ENCODE peak calls at places on chromosomes 12 and 14, in eight cellular contexts. One of them, this sample, is unnamed.

GRCh38 chr12:96233941-96234461 is 39.8 kb downstream of the ELK3 start:
- DNase-seq in breast epithelium: peak; percentile 83
- DNase-seq in endothelial cell of umbilical vein: peak; percentile 56
- DNase-seq in prostate gland: peak; percentile 77
- DNase-seq in stomach: peak; percentile 55
- DNase-seq in HCT116: no peak
- DNase-seq in suprapubic skin: peak; percentile 96
- DNase-seq in spleen: peak; percentile 75
- DNase-seq in this sample: no peak

GRCh38 chr12:106138646-106139421 is at the start of gene NUAK1:
- DNase-seq in spleen: no peak
- DNase-seq in suprapubic skin: peak; percentile 83
- DNase-seq in breast epithelium: no peak
- DNase-seq in HCT116: no peak
- DNase-seq in stomach: peak; percentile 54
- DNase-seq in endothelial cell of umbilical vein: peak; percentile 86
- DNase-seq in prostate gland: peak; percentile 76
- DNase-seq in this sample: no peak

GRCh38 chr14:61153914-61154545 is 127.1 kb downstream of the TMEM30B start:
- DNase-seq in breast epithelium: no peak
- DNase-seq in HCT116: no peak
- DNase-seq in suprapubic skin: no peak
- DNase-seq in prostate gland: peak; percentile 28
- DNase-seq in endothelial cell of umbilical vein: no peak
- DNase-seq in spleen: no peak
- DNase-seq in stomach: no peak
- DNase-seq in this sample: no peak

GRCh38 chr12:53575502-53576264 is 50.5 kb downstream of the ATF7 start:
- DNase-seq in endothelial cell of umbilical vein: no peak
- DNase-seq in suprapubic skin: no peak
- DNase-seq in stomach: no peak
- DNase-seq in spleen: no peak
- DNase-seq in prostate gland: peak; percentile 24
- DNase-seq in HCT116: no peak
- DNase-seq in breast epithelium: no peak
- DNase-seq in this sample: peak; percentile 76

GRCh38 chr12:80937391-80938238 is at the start of gene LIN7A:
- DNase-seq in breast epithelium: no peak
- DNase-seq in HCT116: no peak
- DNase-seq in endothelial cell of umbilical vein: peak; percentile 38
- DNase-seq in spleen: peak; percentile 78
- DNase-seq in stomach: peak; percentile 27
- DNase-seq in suprapubic skin: no peak
- DNase-seq in prostate gland: peak; percentile 23
- DNase-seq in this sample: no peak

GRCh38 chr12:51905507-51906438 is 1.5 kb upstream of the ACVRL1 start:
- DNase-seq in spleen: no peak
- DNase-seq in prostate gland: no peak
- DNase-seq in stomach: peak; percentile 52
- DNase-seq in HCT116: no peak
- DNase-seq in breast epithelium: no peak
- DNase-seq in suprapubic skin: peak; percentile 97
- DNase-seq in endothelial cell of umbilical vein: peak; percentile 90
- DNase-seq in this sample: no peak

GRCh38 chr12:130514149-130514551 is 176.5 kb downstream of the PIWIL1 start:
- DNase-seq in prostate gland: no peak
- DNase-seq in stomach: no peak
- DNase-seq in HCT116: no peak
- DNase-seq in spleen: no peak
- DNase-seq in endothelial cell of umbilical vein: no peak
- DNase-seq in breast epithelium: no peak
- DNase-seq in suprapubic skin: no peak
- DNase-seq in this sample: no peak

GRCh38 chr12:54596526-54596946 is 8.1 kb upstream of the PPP1R1A start:
- DNase-seq in prostate gland: peak; percentile 60
- DNase-seq in breast epithelium: peak; percentile 71
- DNase-seq in suprapubic skin: no peak
- DNase-seq in HCT116: peak; percentile 57
- DNase-seq in endothelial cell of umbilical vein: peak; percentile 58
- DNase-seq in spleen: peak; percentile 69
- DNase-seq in stomach: peak; percentile 79
- DNase-seq in this sample: peak; percentile 84

GRCh38 chr14:55339770-55340169 is 68.5 kb downstream of the FBXO34 start:
- DNase-seq in spleen: no peak
- DNase-seq in breast epithelium: no peak
- DNase-seq in endothelial cell of umbilical vein: no peak
- DNase-seq in HCT116: no peak
- DNase-seq in prostate gland: no peak
- DNase-seq in suprapubic skin: no peak
- DNase-seq in stomach: no peak
- DNase-seq in this sample: no peak

GRCh38 chr14:89481167-89481566 is 64.1 kb upstream of the FOXN3 start:
- DNase-seq in HCT116: no peak
- DNase-seq in endothelial cell of umbilical vein: no peak
- DNase-seq in stomach: no peak
- DNase-seq in prostate gland: no peak
- DNase-seq in suprapubic skin: peak; percentile 90
- DNase-seq in spleen: peak; percentile 61
- DNase-seq in breast epithelium: no peak
- DNase-seq in this sample: no peak

GRCh38 chr14:65069874-65070709 is 32.2 kb downstream of the MAX start:
- DNase-seq in spleen: no peak
- DNase-seq in breast epithelium: peak; percentile 62
- DNase-seq in prostate gland: peak; percentile 88
- DNase-seq in endothelial cell of umbilical vein: no peak
- DNase-seq in HCT116: no peak
- DNase-seq in stomach: peak; percentile 81
- DNase-seq in suprapubic skin: no peak
- DNase-seq in this sample: no peak

GRCh38 chr14:50232276-50232642 is 881 bp upstream of the SOS2 start:
- DNase-seq in stomach: no peak
- DNase-seq in HCT116: no peak
- DNase-seq in spleen: no peak
- DNase-seq in breast epithelium: no peak
- DNase-seq in prostate gland: no peak
- DNase-seq in suprapubic skin: no peak
- DNase-seq in endothelial cell of umbilical vein: no peak
- DNase-seq in this sample: no peak

GRCh38 chr14:50230601-50231474 is 540 bp downstream of the SOS2 start:
- DNase-seq in suprapubic skin: peak; percentile 83
- DNase-seq in HCT116: peak; percentile 21
- DNase-seq in prostate gland: peak; percentile 46
- DNase-seq in breast epithelium: peak; percentile 64
- DNase-seq in spleen: peak; percentile 92
- DNase-seq in stomach: peak; percentile 41
- DNase-seq in endothelial cell of umbilical vein: peak; percentile 75
- DNase-seq in this sample: peak; percentile 30

GRCh38 chr14:50229646-50230045 is 1.7 kb downstream of the SOS2 start:
- DNase-seq in suprapubic skin: no peak
- DNase-seq in endothelial cell of umbilical vein: no peak
- DNase-seq in stomach: no peak
- DNase-seq in HCT116: no peak
- DNase-seq in breast epithelium: no peak
- DNase-seq in prostate gland: no peak
- DNase-seq in spleen: no peak
- DNase-seq in this sample: no peak

GRCh38 chr14:50233335-50234250 is 2.2 kb upstream of the SOS2 start:
- DNase-seq in endothelial cell of umbilical vein: no peak
- DNase-seq in stomach: no peak
- DNase-seq in breast epithelium: no peak
- DNase-seq in suprapubic skin: no peak
- DNase-seq in spleen: no peak
- DNase-seq in prostate gland: peak; percentile 78
- DNase-seq in HCT116: no peak
- DNase-seq in this sample: no peak

GRCh38 chr14:50231475-50232275 is at the start of gene SOS2:
- DNase-seq in prostate gland: peak; percentile 83
- DNase-seq in spleen: peak; percentile 98
- DNase-seq in suprapubic skin: peak; percentile 90
- DNase-seq in HCT116: peak; percentile 62
- DNase-seq in breast epithelium: peak; percentile 83
- DNase-seq in stomach: peak; percentile 88
- DNase-seq in endothelial cell of umbilical vein: peak; percentile 91
- DNase-seq in this sample: peak; percentile 28
- TF ChIP-seq POLR2AphosphoS5 in prostate gland: peak; percentile 70
- TF ChIP-seq POLR2AphosphoS5 in spleen: peak; percentile 94
- TF ChIP-seq POLR2AphosphoS5 in suprapubic skin: peak; percentile 60
- TF ChIP-seq POLR2AphosphoS5 in HCT116: no peak
- TF ChIP-seq POLR2AphosphoS5 in breast epithelium: peak; percentile 73
- TF ChIP-seq POLR2AphosphoS5 in stomach: peak; percentile 77
- TF ChIP-seq POLR2AphosphoS5 in endothelial cell of umbilical vein: peak; percentile 82
- TF ChIP-seq POLR2AphosphoS5 in this sample: peak; percentile 90

GRCh38 chr14:94388027-94388895 is at the start of gene SERPINA1:
- DNase-seq in endothelial cell of umbilical vein: no peak
- DNase-seq in stomach: peak; percentile 71
- DNase-seq in suprapubic skin: no peak
- DNase-seq in HCT116: no peak
- DNase-seq in prostate gland: no peak
- DNase-seq in spleen: no peak
- DNase-seq in breast epithelium: no peak
- DNase-seq in this sample: no peak
- H3K4me3 ChIP-seq in endothelial cell of umbilical vein: no peak within 1 kb of the TSS
- H3K4me3 ChIP-seq in stomach: peak within 1 kb of the TSS; percentile 26
- H3K4me3 ChIP-seq in suprapubic skin: no peak within 1 kb of the TSS
- H3K4me3 ChIP-seq in HCT116: no peak within 1 kb of the TSS
- H3K4me3 ChIP-seq in prostate gland: no peak within 1 kb of the TSS
- H3K4me3 ChIP-seq in spleen: peak within 1 kb of the TSS; percentile 65
- H3K4me3 ChIP-seq in breast epithelium: peak within 1 kb of the TSS; percentile 22
- H3K4me3 ChIP-seq in this sample: no peak within 1 kb of the TSS

GRCh38 chr12:113640837-113641236 is 169.2 kb upstream of the LHX5 start:
- DNase-seq in endothelial cell of umbilical vein: no peak
- DNase-seq in stomach: no peak
- DNase-seq in prostate gland: no peak
- DNase-seq in suprapubic skin: no peak
- DNase-seq in spleen: no peak
- DNase-seq in breast epithelium: no peak
- DNase-seq in HCT116: no peak
- DNase-seq in this sample: no peak

GRCh38 chr12:113642216-113642615 is 170.5 kb upstream of the LHX5 start:
- DNase-seq in endothelial cell of umbilical vein: no peak
- DNase-seq in suprapubic skin: no peak
- DNase-seq in breast epithelium: no peak
- DNase-seq in spleen: no peak
- DNase-seq in stomach: no peak
- DNase-seq in HCT116: no peak
- DNase-seq in prostate gland: no peak
- DNase-seq in this sample: no peak

GRCh38 chr12:113642672-113643071 is 171.0 kb upstream of the LHX5 start:
- DNase-seq in prostate gland: no peak
- DNase-seq in HCT116: no peak
- DNase-seq in breast epithelium: no peak
- DNase-seq in spleen: no peak
- DNase-seq in endothelial cell of umbilical vein: no peak
- DNase-seq in suprapubic skin: no peak
- DNase-seq in stomach: no peak
- DNase-seq in this sample: no peak

GRCh38 chr12:113639474-113639873 is 167.8 kb upstream of the LHX5 start:
- DNase-seq in suprapubic skin: no peak
- DNase-seq in prostate gland: no peak
- DNase-seq in breast epithelium: no peak
- DNase-seq in stomach: no peak
- DNase-seq in endothelial cell of umbilical vein: no peak
- DNase-seq in HCT116: no peak
- DNase-seq in spleen: no peak
- DNase-seq in this sample: no peak

DNA sequence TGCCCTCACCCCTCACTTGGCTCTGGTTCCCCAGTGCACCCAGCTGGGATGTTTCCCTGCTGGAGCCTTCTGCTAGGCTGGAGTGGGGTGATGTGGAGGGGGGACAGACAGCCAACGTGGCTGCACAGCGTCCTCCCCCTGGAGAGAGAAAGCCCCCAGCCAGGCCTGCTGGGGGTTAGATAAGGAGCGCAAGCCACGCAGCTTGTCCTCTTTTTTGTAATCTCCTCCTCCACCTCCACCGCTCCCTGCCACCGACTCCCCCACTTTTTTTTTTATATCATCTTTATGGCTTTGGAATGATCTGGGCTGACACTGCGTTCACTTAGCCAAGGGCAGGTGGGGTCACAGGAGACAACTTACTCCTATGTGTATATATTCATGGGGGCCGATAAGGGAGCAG is 169.8 kb upstream of the LHX5 start:
- DNase-seq in prostate gland: no peak
- DNase-seq in breast epithelium: no peak
- DNase-seq in endothelial cell of umbilical vein: no peak
- DNase-seq in HCT116: no peak
- DNase-seq in suprapubic skin: no peak
- DNase-seq in spleen: no peak
- DNase-seq in stomach: no peak
- DNase-seq in this sample: no peak
- TF ChIP-seq POLR2AphosphoS5 in prostate gland: no peak
- TF ChIP-seq POLR2AphosphoS5 in breast epithelium: no peak
- TF ChIP-seq POLR2AphosphoS5 in endothelial cell of umbilical vein: no peak
- TF ChIP-seq POLR2AphosphoS5 in HCT116: no peak
- TF ChIP-seq POLR2AphosphoS5 in suprapubic skin: no peak
- TF ChIP-seq POLR2AphosphoS5 in spleen: no peak
- TF ChIP-seq POLR2AphosphoS5 in stomach: no peak
- TF ChIP-seq POLR2AphosphoS5 in this sample: no peak

GRCh38 chr12:124863409-124864325 is at the start of gene SCARB1:
- DNase-seq in endothelial cell of umbilical vein: peak; percentile 71
- DNase-seq in spleen: peak; percentile 95
- DNase-seq in suprapubic skin: peak; percentile 89
- DNase-seq in breast epithelium: peak; percentile 75
- DNase-seq in HCT116: peak; percentile 36
- DNase-seq in prostate gland: peak; percentile 76
- DNase-seq in stomach: peak; percentile 86
- DNase-seq in this sample: no peak

GRCh38 chr12:124862768-124863408 is 776 bp downstream of the SCARB1 start:
- DNase-seq in spleen: peak; percentile 84
- DNase-seq in endothelial cell of umbilical vein: peak; percentile 15
- DNase-seq in HCT116: no peak
- DNase-seq in stomach: no peak
- DNase-seq in breast epithelium: no peak
- DNase-seq in suprapubic skin: no peak
- DNase-seq in prostate gland: peak; percentile 14
- DNase-seq in this sample: no peak

GRCh38 chr12:124864326-124864752 is 675 bp upstream of the SCARB1 start:
- DNase-seq in endothelial cell of umbilical vein: no peak
- DNase-seq in stomach: no peak
- DNase-seq in prostate gland: no peak
- DNase-seq in HCT116: no peak
- DNase-seq in breast epithelium: no peak
- DNase-seq in spleen: no peak
- DNase-seq in suprapubic skin: no peak
- DNase-seq in this sample: no peak

GRCh38 chr12:124861898-124862676 is 1.6 kb downstream of the SCARB1 start:
- DNase-seq in suprapubic skin: no peak
- DNase-seq in spleen: no peak
- DNase-seq in prostate gland: no peak
- DNase-seq in stomach: no peak
- DNase-seq in endothelial cell of umbilical vein: no peak
- DNase-seq in HCT116: no peak
- DNase-seq in breast epithelium: no peak
- DNase-seq in this sample: no peak

DNA sequence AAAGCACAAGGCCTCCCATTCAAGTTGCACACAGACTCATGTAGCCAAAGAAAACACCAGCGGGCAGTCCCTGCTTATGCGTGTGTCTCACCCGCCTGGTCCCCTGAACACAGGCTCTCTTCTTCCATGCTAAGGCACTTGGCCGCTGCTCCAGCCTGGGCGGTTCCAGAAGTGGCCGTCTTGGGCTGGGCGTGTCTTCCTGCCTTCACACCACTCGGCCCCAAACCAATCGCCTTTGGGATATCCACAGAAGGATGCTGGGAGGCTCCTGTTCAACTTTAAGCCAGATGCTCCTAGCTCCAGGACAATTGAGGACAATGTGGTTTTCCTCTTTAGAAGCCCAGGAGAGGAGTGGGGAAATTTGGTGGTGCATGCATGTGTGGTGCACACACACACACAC is 2.2 kb downstream of the SCARB1 start:
- DNase-seq in breast epithelium: peak; percentile 64
- DNase-seq in suprapubic skin: no peak
- DNase-seq in spleen: no peak
- DNase-seq in HCT116: peak; percentile 53
- DNase-seq in prostate gland: peak; percentile 26
- DNase-seq in stomach: no peak
- DNase-seq in endothelial cell of umbilical vein: peak; percentile 62
- DNase-seq in this sample: no peak
- H3K4me3 ChIP-seq in breast epithelium: no peak overlapping the region
- H3K4me3 ChIP-seq in suprapubic skin: no peak overlapping the region
- H3K4me3 ChIP-seq in spleen: no peak overlapping the region
- H3K4me3 ChIP-seq in HCT116: peak overlapping the region; percentile 92
- H3K4me3 ChIP-seq in prostate gland: no peak overlapping the region
- H3K4me3 ChIP-seq in stomach: no peak overlapping the region
- H3K4me3 ChIP-seq in endothelial cell of umbilical vein: no peak overlapping the region
- H3K4me3 ChIP-seq in this sample: no peak overlapping the region